ENCODE peak calls at places on chromosomes 7 and 10, in seven cellular contexts. D is colonic mucosa, E is fibroblast of lung, G is tibial nerve, V is HepG2, F is psoas muscle, P is OCI-LY7. Y is an unnamed sample.

GRCh38 chr10:44030132-44030531 is 354.8 kb downstream of the CXCL12 start:
- DNase-seq in D (peak; percentile 3), E (no peak), G (no peak), V (no peak), F (no peak), P (peak; percentile 71), Y (peak; percentile 28)

GRCh38 chr7:118366363-118366762 is 141.9 kb downstream of the ANKRD7 start:
- DNase-seq in D (no peak), E (no peak), G (no peak), V (no peak), F (no peak), P (no peak), Y (no peak)

GRCh38 chr7:107538001-107538400 is 25.7 kb downstream of the COG5 start:
- DNase-seq in D (peak; percentile 45), E (no peak), G (no peak), V (no peak), F (no peak), P (no peak), Y (no peak)

GRCh38 chr10:88392222-88392621 is 190.9 kb downstream of the RNLS start:
- DNase-seq in D (no peak), E (no peak), G (no peak), V (no peak), F (no peak), P (peak; percentile 80), Y (no peak)

GRCh38 chr10:30538086-30538485 is 91.5 kb downstream of the LYZL2 start:
- DNase-seq in D (no peak), E (peak; percentile 28), G (no peak), V (peak; percentile 80), F (no peak), P (no peak), Y (no peak)

GRCh38 chr10:100810835-100811116 is 65.4 kb downstream of the PAX2 start:
- DNase-seq in D (no peak), E (no peak), G (no peak), V (no peak), F (no peak), P (no peak), Y (no peak)

GRCh38 chr7:75969182-75969581 is 25.2 kb downstream of the TMEM120A start:
- DNase-seq in D (peak; percentile 27), E (no peak), G (no peak), V (no peak), F (peak; percentile 75), P (no peak), Y (no peak)

GRCh38 chr10:10852464-10852863 is 165.2 kb upstream of the CELF2 start:
- DNase-seq in D (no peak), E (no peak), G (no peak), V (no peak), F (no peak), P (no peak), Y (no peak)

GRCh38 chr7:99210265-99210970 is 2.5 kb upstream of the KPNA7 start:
- DNase-seq in D (no peak), E (no peak), G (no peak), V (peak; percentile 88), F (no peak), P (no peak), Y (no peak)

GRCh38 chr10:73003822-73004221 is 49.2 kb upstream of the PLA2G12B start:
- DNase-seq in D (no peak), E (no peak), G (no peak), V (no peak), F (no peak), P (no peak), Y (no peak)

GRCh38 chr7:54841772-54842707 is 83.0 kb upstream of the SEC61G start:
- DNase-seq in D (peak; percentile 31), E (peak; percentile 87), G (no peak), V (peak; percentile 36), F (no peak), P (peak; percentile 12), Y (no peak)

GRCh38 chr10:62077330-62078015 is 176.0 kb downstream of the ARID5B start:
- DNase-seq in D (no peak), E (no peak), G (no peak), V (no peak), F (no peak), P (no peak), Y (no peak)

GRCh38 chr7:29806131-29806792 is at the start of gene WIPF3:
- DNase-seq in D (peak; percentile 40), E (peak; percentile 16), G (no peak), V (no peak), F (peak; percentile 48), P (no peak), Y (no peak)

GRCh38 chr7:40306596-40306995 is 171.8 kb downstream of the SUGCT start:
- DNase-seq in D (no peak), E (peak; percentile 81), G (no peak), V (no peak), F (no peak), P (no peak), Y (no peak)

GRCh38 chr7:105849122-105849855 is 27.1 kb downstream of the ATXN7L1 start:
- DNase-seq in D (no peak), E (no peak), G (no peak), V (peak; percentile 70), F (no peak), P (no peak), Y (no peak)

GRCh38 chr10:47009215-47009838 is 98.1 kb downstream of the PTPN20 start:
- DNase-seq in D (no peak), E (no peak), G (no peak), V (no peak), F (no peak), P (no peak), Y (no peak)

GRCh38 chr7:114175140-114175539 is 239.5 kb upstream of the FOXP2 start:
- DNase-seq in D (no peak), E (peak; percentile 74), G (no peak), V (no peak), F (no peak), P (no peak), Y (no peak)

DNA sequence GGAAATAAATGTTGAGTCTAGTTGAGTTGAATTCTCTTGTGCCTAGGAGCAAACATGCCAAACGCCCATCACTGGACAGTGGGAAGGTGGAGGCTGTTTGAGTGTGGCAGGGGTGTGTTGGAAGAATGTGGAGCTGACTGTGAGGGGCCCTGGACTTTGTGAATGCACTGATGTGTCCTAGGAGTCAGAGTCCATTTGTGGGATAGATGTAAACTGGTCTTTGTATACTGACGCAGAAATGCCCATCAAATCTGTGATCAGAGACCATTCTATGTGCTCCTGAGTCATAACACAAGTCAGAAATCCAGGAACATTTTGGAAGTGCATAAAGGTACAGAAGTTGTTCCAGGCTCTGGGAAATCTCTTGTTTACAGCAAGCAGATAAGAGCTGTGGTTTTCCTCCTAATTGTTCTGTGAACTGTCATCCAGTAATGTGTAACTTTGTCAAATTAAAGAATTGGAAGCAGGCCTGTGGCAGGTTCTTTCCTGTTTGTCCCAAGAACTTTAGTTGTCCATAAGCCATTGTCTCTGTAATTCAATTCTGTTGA is 7.5 kb downstream of the PRXL2A start:
- DNase-seq in D (no peak), E (no peak), G (no peak), V (peak; percentile 80), F (no peak), P (no peak), Y (no peak)
- H3K27ac ChIP-seq in D (peak overlapping the region; percentile 27), E (no peak overlapping the region), G (peak overlapping the region; percentile 71), V (peak overlapping the region; percentile 72), F (peak overlapping the region; percentile 36), P (no peak overlapping the region), Y (peak overlapping the region; percentile 73)

DNA sequence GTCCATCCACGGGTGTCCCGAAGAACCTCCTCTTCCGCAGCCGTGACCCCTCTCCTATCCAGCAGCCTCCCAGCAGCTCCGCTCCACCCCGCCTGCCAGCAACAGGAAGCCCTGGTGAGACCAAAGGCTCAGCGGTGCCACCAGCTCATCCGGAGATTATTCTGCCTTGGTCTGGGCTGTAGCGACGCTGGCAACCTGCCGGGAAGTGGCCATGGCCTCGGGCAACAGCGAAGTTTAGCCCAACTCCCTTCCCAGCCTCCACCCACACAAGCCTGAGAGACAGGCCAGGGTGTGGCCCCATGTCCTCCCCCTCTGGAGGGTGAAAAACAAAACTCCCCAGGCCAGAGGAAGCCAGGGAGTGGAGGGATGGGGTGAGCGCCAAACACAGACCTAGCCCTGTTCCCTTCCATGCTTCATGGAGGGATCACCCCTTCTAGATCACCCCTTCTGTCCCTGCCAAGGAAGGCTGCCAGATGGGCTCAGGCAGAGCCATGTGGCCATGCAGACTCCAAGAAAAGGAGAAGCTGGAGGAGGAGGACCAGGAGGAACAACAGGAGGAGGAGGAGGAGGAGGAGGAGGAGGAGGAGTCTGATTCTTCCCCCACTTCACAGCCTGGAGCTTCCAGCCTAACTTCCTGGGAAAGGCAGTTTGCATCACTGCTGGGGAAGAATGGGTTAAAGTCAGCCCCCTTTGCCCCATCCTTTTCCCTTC is 924 bp downstream of the CALHM2 start:
- DNase-seq in D (peak; percentile 53), E (peak; percentile 5), G (peak; percentile 52), V (no peak), F (peak; percentile 77), P (no peak), Y (peak; percentile 95)
- H3K27ac ChIP-seq in D (peak overlapping the region; percentile 78), E (peak overlapping the region; percentile 78), G (peak overlapping the region; percentile 59), V (no peak overlapping the region), F (peak overlapping the region; percentile 76), P (no peak overlapping the region), Y (peak overlapping the region; percentile 89)

GRCh38 chr7:101395376-101395775 is 32.7 kb downstream of the COL26A1 start:
- DNase-seq in D (no peak), E (no peak), G (no peak), V (no peak), F (no peak), P (no peak), Y (no peak)

GRCh38 chr7:101398631-101399289 is 36.1 kb downstream of the COL26A1 start:
- DNase-seq in D (no peak), E (no peak), G (no peak), V (no peak), F (no peak), P (no peak), Y (no peak)

GRCh38 chr7:101399759-101400158 is 37.1 kb downstream of the COL26A1 start:
- DNase-seq in D (no peak), E (peak; percentile 39), G (no peak), V (no peak), F (no peak), P (no peak), Y (no peak)

GRCh38 chr7:101397770-101398324 is 35.2 kb downstream of the COL26A1 start:
- DNase-seq in D (no peak), E (no peak), G (no peak), V (peak; percentile 13), F (no peak), P (no peak), Y (no peak)

GRCh38 chr7:101397243-101397642 is 34.6 kb downstream of the COL26A1 start:
- DNase-seq in D (no peak), E (no peak), G (no peak), V (no peak), F (no peak), P (no peak), Y (no peak)
- H3K27ac ChIP-seq in D (no peak overlapping the region), E (no peak overlapping the region), G (no peak overlapping the region), V (no peak overlapping the region), F (no peak overlapping the region), P (no peak overlapping the region), Y (no peak overlapping the region)

DNA sequence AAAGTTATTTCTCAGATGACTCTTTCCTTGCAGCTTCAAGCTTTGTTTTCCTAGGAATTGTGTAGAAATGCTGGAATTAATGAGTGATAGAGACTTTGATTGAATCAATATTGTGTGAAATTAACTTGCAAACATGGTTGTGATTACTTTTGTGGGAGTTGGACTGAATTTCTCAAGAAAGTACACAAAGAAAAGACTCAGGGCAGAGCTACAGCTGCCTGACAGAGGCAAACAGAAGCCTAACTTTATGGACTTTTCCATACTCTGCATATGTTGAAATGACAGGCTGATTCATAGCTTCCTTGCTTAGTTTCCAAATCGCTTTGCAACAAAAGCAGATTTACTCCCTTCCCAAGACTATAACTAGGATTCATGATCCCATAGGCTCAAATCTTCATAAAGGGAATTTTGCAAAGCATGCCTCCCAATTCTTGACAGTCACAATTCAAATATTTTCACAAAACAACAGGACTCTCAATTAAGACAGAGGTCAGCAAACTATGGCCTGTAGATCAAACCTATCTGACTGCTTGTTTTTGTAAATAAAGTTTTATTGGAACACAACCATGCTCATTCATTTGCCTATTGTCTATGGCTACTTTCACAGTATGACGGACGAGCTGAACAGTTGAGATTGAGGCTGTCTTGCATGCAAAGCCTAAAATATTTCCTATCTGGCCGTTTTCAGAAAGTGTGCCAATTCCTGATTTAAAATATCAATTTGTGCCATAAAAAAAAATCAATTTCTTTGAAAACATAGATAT is 27.5 kb downstream of the NRP1 start:
- DNase-seq in D (no peak), E (peak; percentile 44), G (no peak), V (peak; percentile 77), F (no peak), P (no peak), Y (no peak)
- H3K27ac ChIP-seq in D (no peak overlapping the region), E (peak overlapping the region; percentile 39), G (no peak overlapping the region), V (peak overlapping the region; percentile 47), F (peak overlapping the region; percentile 37), P (no peak overlapping the region), Y (no peak overlapping the region)